ENCODE peak calls at places on chromosomes 11 and 22, in six cellular contexts. Z is Kasumi-1, W is tibial nerve, A is kidney glomerular epithelial cell, K is nephron progenitor cell, Q is body of pancreas. J is an unnamed sample.
A peak's percentile ranks its signal among the peaks of the same experiment; 100 is the strongest.

GRCh38 chr11:131934006-131934405 is 563.6 kb downstream of the NTM start:
- DNase-seq in Z (no peak), W (no peak), A (no peak), K (no peak), Q (no peak), J (no peak)

GRCh38 chr11:17927643-17928343 is 85.1 kb downstream of the SERGEF start:
- DNase-seq in Z (no peak), W (no peak), A (no peak), K (no peak), Q (no peak), J (no peak)

GRCh38 chr11:2652857-2653643 is 46.7 kb downstream of the KCNQ1OT1 start:
- DNase-seq in Z (no peak), W (no peak), A (no peak), K (no peak), Q (no peak), J (no peak)

GRCh38 chr22:25362215-25362882 is 142.9 kb downstream of the CRYBB2 start:
- DNase-seq in Z (peak; percentile 8), W (peak; percentile 83), A (peak; percentile 20), K (peak; percentile 87), Q (peak; percentile 59), J (peak; percentile 67)

GRCh38 chr22:47204002-47204979 is 441.8 kb downstream of the TBC1D22A start:
- DNase-seq in Z (no peak), W (no peak), A (no peak), K (no peak), Q (no peak), J (no peak)

GRCh38 chr11:123235117-123235686 is 40.2 kb upstream of the CLMP start:
- DNase-seq in Z (peak; percentile 4), W (peak; percentile 56), A (no peak), K (peak; percentile 29), Q (peak; percentile 26), J (peak; percentile 21)

GRCh38 chr11:6219359-6219758 is 14.0 kb downstream of the C11orf42 start:
- DNase-seq in Z (no peak), W (peak; percentile 25), A (peak; percentile 88), K (no peak), Q (no peak), J (peak; percentile 38)

GRCh38 chr11:60767388-60767811 is 10.7 kb downstream of the MS4A15 start:
- DNase-seq in Z (no peak), W (no peak), A (no peak), K (peak; percentile 55), Q (no peak), J (no peak)

GRCh38 chr11:124670732-124671131 is 2.8 kb downstream of the SIAE start:
- DNase-seq in Z (peak; percentile 95), W (no peak), A (no peak), K (no peak), Q (no peak), J (no peak)